ENCODE peak calls at places on chromosomes 16 and 17, in nine cellular contexts. U is transverse colon, V is HCT116, X is H1, O is stomach, J is suprapubic skin, L is GM23338, S is upper lobe of left lung, N is esophagus muscularis mucosa. B is an unnamed sample.

GRCh38 chr17:1108810-1109605 is 70.8 kb downstream of the ABR start:
- DNase-seq in U (peak; percentile 67), V (no peak), X (peak; percentile 79), O (peak; percentile 71), J (no peak), L (peak; percentile 65), S (peak; percentile 64), N (no peak), B (peak; percentile 26)

GRCh38 chr16:72008424-72009216 is at the start of gene DHODH:
- DNase-seq in U (peak; percentile 98), V (peak; percentile 94), X (peak; percentile 93), O (peak; percentile 98), J (peak; percentile 98), L (peak; percentile 99), S (peak; percentile 98), N (peak; percentile 98), B (peak; percentile 95)

GRCh38 chr16:80121522-80121909 is 419.3 kb upstream of the DYNLRB2 start:
- DNase-seq in U (no peak), V (no peak), X (no peak), O (no peak), J (no peak), L (no peak), S (no peak), N (no peak), B (no peak)

GRCh38 chr16:56964243-56965148 is 2.7 kb downstream of the CETP start:
- DNase-seq in U (peak; percentile 96), V (peak; percentile 79), X (peak; percentile 100), O (peak; percentile 92), J (peak; percentile 91), L (peak; percentile 97), S (peak; percentile 95), N (peak; percentile 95), B (peak; percentile 84)

GRCh38 chr16:35339337-35339736 is 1879.9 kb downstream of the TP53TG3F start:
- DNase-seq in U (no peak), V (no peak), X (no peak), O (no peak), J (no peak), L (no peak), S (no peak), N (no peak), B (peak; percentile 4)

GRCh38 chr17:42459983-42460300 is 1.3 kb downstream of the ATP6V0A1 start:
- DNase-seq in U (no peak), V (no peak), X (no peak), O (no peak), J (no peak), L (no peak), S (no peak), N (no peak), B (no peak)

GRCh38 chr17:81519284-81520020 is 6.9 kb upstream of the ACTG1 start:
- DNase-seq in U (peak; percentile 87), V (peak; percentile 80), X (peak; percentile 69), O (peak; percentile 81), J (peak; percentile 74), L (peak; percentile 78), S (peak; percentile 79), N (no peak), B (no peak)

GRCh38 chr17:58323420-58324408 is 4.9 kb downstream of the TSPOAP1 start:
- DNase-seq in U (no peak), V (no peak), X (no peak), O (no peak), J (no peak), L (no peak), S (no peak), N (no peak), B (no peak)

GRCh38 chr16:4494746-4495490 is 18.7 kb downstream of the HMOX2 start:
- DNase-seq in U (no peak), V (peak; percentile 81), X (no peak), O (no peak), J (no peak), L (no peak), S (no peak), N (no peak), B (no peak)

GRCh38 chr17:3761061-3761917 is 37.6 kb downstream of the HASPIN start:
- DNase-seq in U (no peak), V (no peak), X (no peak), O (no peak), J (no peak), L (no peak), S (no peak), N (no peak), B (no peak)

GRCh38 chr17:76337413-76337777 is 16.3 kb downstream of the PRPSAP1 start:
- DNase-seq in U (no peak), V (no peak), X (no peak), O (no peak), J (no peak), L (no peak), S (no peak), N (no peak), B (no peak)

GRCh38 chr17:57106107-57106835 is 21.2 kb downstream of the AKAP1 start:
- DNase-seq in U (peak; percentile 38), V (peak; percentile 64), X (peak; percentile 70), O (no peak), J (no peak), L (peak; percentile 64), S (no peak), N (no peak), B (no peak)

GRCh38 chr16:30724641-30725464 is 23.4 kb upstream of the PHKG2 start:
- DNase-seq in U (peak; percentile 72), V (no peak), X (no peak), O (no peak), J (no peak), L (no peak), S (peak; percentile 33), N (no peak), B (peak; percentile 86)

GRCh38 chr17:18981642-18982424 is 22.7 kb downstream of the FAM83G start:
- DNase-seq in U (peak; percentile 92), V (peak; percentile 31), X (no peak), O (peak; percentile 92), J (no peak), L (no peak), S (no peak), N (no peak), B (no peak)

GRCh38 chr17:68085751-68086445 is 50.4 kb downstream of the KPNA2 start:
- DNase-seq in U (peak; percentile 59), V (no peak), X (no peak), O (peak; percentile 43), J (peak; percentile 26), L (peak; percentile 21), S (no peak), N (no peak), B (peak; percentile 54)

GRCh38 chr17:49834118-49834743 is 13.6 kb downstream of the TAC4 start:
- DNase-seq in U (no peak), V (no peak), X (no peak), O (no peak), J (no peak), L (no peak), S (no peak), N (no peak), B (no peak)

GRCh38 chr16:85307552-85308364 is 195.5 kb upstream of the CIBAR2 start:
- DNase-seq in U (no peak), V (no peak), X (no peak), O (no peak), J (no peak), L (no peak), S (no peak), N (no peak), B (no peak)
- TF ChIP-seq POLR2AphosphoS5 in U (no peak), V (no peak), X (no peak), O (no peak), J (no peak), L (no peak), S (no peak), N (no peak), B (no peak)

GRCh38 chr17:40456396-40456951 is 13.2 kb downstream of the IGFBP4 start:
- DNase-seq in U (no peak), V (no peak), X (no peak), O (no peak), J (no peak), L (no peak), S (no peak), N (no peak), B (no peak)
- TF ChIP-seq POLR2AphosphoS5 in U (no peak), V (no peak), X (no peak), O (no peak), J (no peak), L (no peak), S (no peak), N (no peak), B (no peak)

GRCh38 chr16:89564476-89565255 is 4.2 kb downstream of the RPL13 start:
- DNase-seq in U (peak; percentile 33), V (no peak), X (peak; percentile 80), O (no peak), J (no peak), L (peak; percentile 78), S (no peak), N (no peak), B (peak; percentile 26)
- TF ChIP-seq POLR2AphosphoS5 in U (peak; percentile 12), V (peak; percentile 78), X (peak; percentile 94), O (no peak), J (no peak), L (peak; percentile 93), S (no peak), N (no peak), B (peak; percentile 76)

GRCh38 chr16:67280090-67281015 is 1.0 kb downstream of the PLEKHG4 start:
- DNase-seq in U (no peak), V (no peak), X (no peak), O (no peak), J (no peak), L (no peak), S (no peak), N (no peak), B (no peak)

GRCh38 chr16:67279296-67280089 is at the start of gene PLEKHG4:
- DNase-seq in U (peak; percentile 85), V (peak; percentile 52), X (peak; percentile 83), O (peak; percentile 84), J (peak; percentile 84), L (peak; percentile 86), S (peak; percentile 83), N (no peak), B (peak; percentile 76)

GRCh38 chr16:67278773-67279295 is 498 bp upstream of the PLEKHG4 start:
- DNase-seq in U (peak; percentile 40), V (no peak), X (peak; percentile 74), O (no peak), J (no peak), L (peak; percentile 26), S (peak; percentile 52), N (no peak), B (peak; percentile 37)

GRCh38 chr16:67277999-67278772 is 1.1 kb upstream of the PLEKHG4 start:
- DNase-seq in U (no peak), V (no peak), X (no peak), O (no peak), J (no peak), L (peak; percentile 80), S (no peak), N (no peak), B (no peak)

DNA sequence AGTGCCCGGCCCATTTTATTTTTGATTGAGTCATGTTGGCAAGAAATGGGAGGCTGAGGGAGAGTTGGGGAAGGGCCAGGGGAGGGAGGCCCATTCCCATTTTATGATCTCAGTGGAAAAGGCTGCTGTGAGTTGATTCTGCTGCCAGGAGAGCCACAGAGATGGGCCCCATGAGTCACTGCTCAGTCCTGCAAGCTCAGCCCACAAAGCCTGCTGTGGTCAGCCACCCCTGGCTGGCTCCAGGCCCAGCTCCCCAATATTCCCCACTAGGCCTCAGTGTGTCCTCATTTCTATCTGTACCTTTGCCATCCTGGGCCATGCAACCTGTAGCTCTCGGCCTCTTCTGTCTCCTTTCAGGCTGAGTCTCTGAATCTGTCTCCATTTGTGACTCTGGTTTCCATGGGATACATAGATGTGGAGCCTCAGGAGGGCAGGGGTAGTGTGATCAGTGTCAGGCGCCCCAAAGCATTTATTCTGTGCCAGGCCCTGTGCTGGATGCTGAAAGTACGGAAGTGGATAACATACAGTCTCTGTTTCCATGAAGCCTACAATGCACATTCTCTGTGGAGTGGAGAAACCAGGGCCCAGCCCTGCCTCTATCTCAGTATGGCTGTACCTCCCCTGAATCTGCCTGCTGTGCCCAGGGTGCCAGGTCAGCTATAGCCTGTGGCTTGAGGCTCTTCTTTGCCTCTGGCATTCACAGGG is 1.9 kb upstream of the PLEKHG4 start:
- DNase-seq in U (peak; percentile 26), V (peak; percentile 84), X (no peak), O (no peak), J (no peak), L (no peak), S (peak; percentile 40), N (no peak), B (peak; percentile 64)
- TF ChIP-seq POLR2AphosphoS5 in U (no peak), V (peak; percentile 73), X (no peak), O (no peak), J (no peak), L (no peak), S (no peak), N (no peak), B (peak; percentile 37)